ENCODE peak calls at places on chromosomes 12 and 14, in five cellular contexts. S is GM20000, P is AG10803, E is fibroblast of lung, Q is cardiac fibroblast. R is an unnamed sample.

GRCh38 chr12:57888407-57889157 is 42.1 kb upstream of the CTDSP2 start:
- DNase-seq in S (no peak), P (peak), E (peak), Q (peak), R (no peak)

GRCh38 chr12:114698566-114699163 is 14.7 kb upstream of the TBX3 start:
- DNase-seq in S (no peak), P (no peak), E (no peak), Q (no peak), R (no peak)

GRCh38 chr12:124453419-124454351 is 113.7 kb downstream of the NCOR2 start:
- DNase-seq in S (peak), P (peak), E (peak), Q (peak), R (peak)

GRCh38 chr14:102146423-102146822 is 6.7 kb downstream of the WDR20 start:
- DNase-seq in S (no peak), P (no peak), E (no peak), Q (no peak), R (no peak)

GRCh38 chr14:27411021-27411420 is 813.2 kb upstream of the NOVA1 start:
- DNase-seq in S (no peak), P (peak), E (peak), Q (no peak), R (no peak)

GRCh38 chr14:62528296-62528695 is 517.0 kb downstream of the KCNH5 start:
- DNase-seq in S (no peak), P (no peak), E (peak), Q (no peak), R (no peak)

GRCh38 chr12:2009623-2010022 is 5.4 kb upstream of the DCP1B start:
- DNase-seq in S (no peak), P (no peak), E (no peak), Q (no peak), R (no peak)

GRCh38 chr14:58725226-58725625 is 87.5 kb downstream of the DACT1 start:
- DNase-seq in S (no peak), P (no peak), E (no peak), Q (no peak), R (no peak)

GRCh38 chr14:97536421-97536820 is 739.2 kb downstream of the VRK1 start:
- DNase-seq in S (no peak), P (no peak), E (no peak), Q (no peak), R (no peak)

GRCh38 chr14:61064210-61064609 is 83.2 kb downstream of the SLC38A6 start:
- DNase-seq in S (no peak), P (no peak), E (no peak), Q (no peak), R (no peak)

GRCh38 chr12:129984097-129984496 is 80.3 kb upstream of the TMEM132D start:
- DNase-seq in S (no peak), P (no peak), E (no peak), Q (no peak), R (no peak)

GRCh38 chr14:92615451-92615850 is 101.9 kb downstream of the RIN3 start:
- DNase-seq in S (peak), P (no peak), E (no peak), Q (no peak), R (peak)

GRCh38 chr12:94636462-94637085 is 13.8 kb downstream of the TMCC3 start:
- DNase-seq in S (no peak), P (no peak), E (no peak), Q (peak), R (no peak)

GRCh38 chr12:13024151-13024946 is 19.8 kb upstream of the FAM234B start:
- DNase-seq in S (no peak), P (peak), E (no peak), Q (peak), R (no peak)

GRCh38 chr12:13724136-13724535 is 257.3 kb downstream of the GRIN2B start:
- DNase-seq in S (no peak), P (no peak), E (no peak), Q (no peak), R (no peak)

GRCh38 chr12:31768046-31768445 is 39.2 kb upstream of the AMN1 start:
- DNase-seq in S (no peak), P (no peak), E (no peak), Q (no peak), R (no peak)

GRCh38 chr12:52029686-52030085 is 21.6 kb upstream of the NR4A1 start:
- DNase-seq in S (no peak), P (no peak), E (no peak), Q (peak), R (no peak)

GRCh38 chr14:77760381-77761204 is at the start of gene SNW1:
- DNase-seq in S (peak), P (peak), E (peak), Q (peak), R (peak)

GRCh38 chr12:981176-981828 is 9.7 kb upstream of the ERC1 start:
- DNase-seq in S (no peak), P (no peak), E (peak), Q (peak), R (no peak)

GRCh38 chr14:35878272-35879140 is 52.4 kb downstream of the BRMS1L start:
- DNase-seq in S (no peak), P (peak), E (peak), Q (peak), R (no peak)

GRCh38 chr14:100466111-100466856 is 120.9 kb downstream of the BEGAIN start:
- DNase-seq in S (no peak), P (no peak), E (no peak), Q (no peak), R (no peak)
- TF ChIP-seq CTCF in S (no peak), P (no peak), E (no peak), Q (no peak), R (no peak)

DNA sequence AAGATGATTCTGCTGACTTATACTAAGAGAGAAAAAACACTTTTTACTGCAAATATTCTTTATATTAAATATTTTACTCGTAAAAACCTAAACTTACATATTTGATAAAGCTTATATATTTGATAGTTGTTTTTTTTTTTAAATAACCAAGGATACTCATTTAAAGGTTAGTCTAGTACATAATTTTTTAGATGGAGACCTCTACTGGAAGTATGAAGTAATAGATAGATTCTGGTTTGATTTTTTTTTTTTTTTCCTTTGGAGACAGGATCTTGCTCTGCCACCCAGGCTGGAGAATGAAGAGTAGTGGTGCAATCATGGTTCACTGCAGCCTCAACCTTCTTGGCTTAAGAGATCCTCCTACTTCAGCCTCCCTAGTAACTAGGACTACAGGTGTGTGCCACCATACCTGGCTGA is 16.4 kb downstream of the ARID2 start:
- DNase-seq in S (peak), P (peak), E (peak), Q (peak), R (no peak)
- TF ChIP-seq CTCF in S (no peak), P (peak), E (no peak), Q (peak), R (peak)

GRCh38 chr12:116691636-116692035 is 46.2 kb downstream of the SPRING1 start:
- DNase-seq in S (no peak), P (no peak), E (no peak), Q (no peak), R (no peak)

GRCh38 chr12:116695464-116695725 is 42.5 kb downstream of the SPRING1 start:
- DNase-seq in S (no peak), P (no peak), E (no peak), Q (no peak), R (no peak)

GRCh38 chr12:116694653-116695463 is 43.0 kb downstream of the SPRING1 start:
- DNase-seq in S (no peak), P (no peak), E (no peak), Q (no peak), R (no peak)

GRCh38 chr12:116692605-116693004 is 45.3 kb downstream of the SPRING1 start:
- DNase-seq in S (no peak), P (no peak), E (no peak), Q (no peak), R (no peak)

GRCh38 chr12:116693259-116694227 is 44.3 kb downstream of the SPRING1 start:
- DNase-seq in S (no peak), P (no peak), E (no peak), Q (no peak), R (peak)
- TF ChIP-seq CTCF in S (no peak), P (no peak), E (no peak), Q (no peak), R (peak)

GRCh38 chr12:6377667-6377994 is 2.3 kb upstream of the SCNN1A start:
- DNase-seq in S (no peak), P (no peak), E (no peak), Q (peak), R (no peak)

GRCh38 chr12:6378709-6379427 is 3.5 kb upstream of the SCNN1A start:
- DNase-seq in S (no peak), P (no peak), E (no peak), Q (no peak), R (no peak)

GRCh38 chr12:6375269-6376078 is at the start of gene SCNN1A:
- DNase-seq in S (no peak), P (no peak), E (no peak), Q (no peak), R (no peak)

GRCh38 chr12:6376079-6376941 is 947 bp upstream of the SCNN1A start:
- DNase-seq in S (peak), P (peak), E (peak), Q (peak), R (no peak)

GRCh38 chr12:6376965-6377666 is 1.8 kb upstream of the SCNN1A start:
- DNase-seq in S (peak), P (no peak), E (no peak), Q (no peak), R (no peak)
- TF ChIP-seq CTCF in S (no peak), P (no peak), E (no peak), Q (no peak), R (no peak)

GRCh38 chr12:105814283-105814682 is 324.5 kb downstream of the NUAK1 start:
- DNase-seq in S (no peak), P (no peak), E (no peak), Q (no peak), R (no peak)
- TF ChIP-seq CTCF in S (no peak), P (no peak), E (no peak), Q (no peak), R (no peak)

R was measured in GM10248.